ENCODE peak calls at places on chromosomes 5 and 9, in six cellular contexts. One of them, this sample, is unnamed.

GRCh38 chr5:109951758-109952157 is 262.0 kb downstream of the MAN2A1 start:
- DNase-seq in fibroblast of lung: no peak
- DNase-seq in HCT116: no peak
- DNase-seq in kidney: no peak
- DNase-seq in stomach: no peak
- DNase-seq in cardiac muscle cell: no peak
- DNase-seq in this sample: no peak

GRCh38 chr9:27413507-27414214 is 110.4 kb upstream of the IFNK start:
- DNase-seq in stomach: no peak
- DNase-seq in HCT116: no peak
- DNase-seq in fibroblast of lung: peak; percentile 45
- DNase-seq in cardiac muscle cell: peak; percentile 21
- DNase-seq in kidney: no peak
- DNase-seq in this sample: no peak

GRCh38 chr5:173311818-173312585 is 16.2 kb downstream of the STC2 start:
- DNase-seq in HCT116: no peak
- DNase-seq in kidney: no peak
- DNase-seq in cardiac muscle cell: no peak
- DNase-seq in fibroblast of lung: no peak
- DNase-seq in stomach: no peak
- DNase-seq in this sample: peak; percentile 29

GRCh38 chr9:131018621-131019020 is 9.6 kb downstream of the LAMC3 start:
- DNase-seq in stomach: no peak
- DNase-seq in HCT116: no peak
- DNase-seq in fibroblast of lung: no peak
- DNase-seq in cardiac muscle cell: no peak
- DNase-seq in kidney: no peak
- DNase-seq in this sample: no peak

GRCh38 chr5:174182111-174182510 is 136.6 kb downstream of the NSG2 start:
- DNase-seq in kidney: no peak
- DNase-seq in fibroblast of lung: no peak
- DNase-seq in stomach: no peak
- DNase-seq in cardiac muscle cell: no peak
- DNase-seq in HCT116: no peak
- DNase-seq in this sample: no peak

GRCh38 chr5:56561-57290 is 35.2 kb upstream of the PLEKHG4B start:
- DNase-seq in fibroblast of lung: peak; percentile 47
- DNase-seq in stomach: no peak
- DNase-seq in HCT116: no peak
- DNase-seq in cardiac muscle cell: peak; percentile 49
- DNase-seq in kidney: no peak
- DNase-seq in this sample: no peak

GRCh38 chr9:125513634-125514413 is 193.2 kb downstream of the MAPKAP1 start:
- DNase-seq in fibroblast of lung: peak; percentile 74
- DNase-seq in cardiac muscle cell: peak; percentile 68
- DNase-seq in HCT116: no peak
- DNase-seq in kidney: peak; percentile 73
- DNase-seq in stomach: peak; percentile 68
- DNase-seq in this sample: no peak

GRCh38 chr9:88418715-88419540 is 30.7 kb downstream of the SPIN1 start:
- DNase-seq in kidney: no peak
- DNase-seq in fibroblast of lung: no peak
- DNase-seq in HCT116: no peak
- DNase-seq in cardiac muscle cell: no peak
- DNase-seq in stomach: no peak
- DNase-seq in this sample: no peak

GRCh38 chr5:163005949-163006348 is 431.4 kb upstream of the CCNG1 start:
- DNase-seq in fibroblast of lung: no peak
- DNase-seq in kidney: no peak
- DNase-seq in cardiac muscle cell: no peak
- DNase-seq in stomach: no peak
- DNase-seq in HCT116: no peak
- DNase-seq in this sample: no peak

GRCh38 chr5:132447196-132447595 is 43.4 kb downstream of the IRF1 start:
- DNase-seq in fibroblast of lung: no peak
- DNase-seq in HCT116: no peak
- DNase-seq in cardiac muscle cell: no peak
- DNase-seq in kidney: no peak
- DNase-seq in stomach: no peak
- DNase-seq in this sample: no peak

GRCh38 chr9:78543353-78543752 is 246.4 kb downstream of the PSAT1 start:
- DNase-seq in HCT116: no peak
- DNase-seq in fibroblast of lung: no peak
- DNase-seq in cardiac muscle cell: no peak
- DNase-seq in stomach: no peak
- DNase-seq in kidney: no peak
- DNase-seq in this sample: no peak

GRCh38 chr9:76445976-76446375 is 13.0 kb upstream of the GCNT1 start:
- DNase-seq in kidney: no peak
- DNase-seq in HCT116: no peak
- DNase-seq in fibroblast of lung: no peak
- DNase-seq in stomach: no peak
- DNase-seq in cardiac muscle cell: peak; percentile 17
- DNase-seq in this sample: no peak

GRCh38 chr9:93303258-93303771 is 119.4 kb downstream of the WNK2 start:
- DNase-seq in kidney: peak; percentile 56
- DNase-seq in fibroblast of lung: no peak
- DNase-seq in cardiac muscle cell: no peak
- DNase-seq in HCT116: no peak
- DNase-seq in stomach: no peak
- DNase-seq in this sample: peak; percentile 57

GRCh38 chr9:614421-614820 is 227.1 kb upstream of the DMRT1 start:
- DNase-seq in stomach: no peak
- DNase-seq in HCT116: no peak
- DNase-seq in kidney: no peak
- DNase-seq in fibroblast of lung: no peak
- DNase-seq in cardiac muscle cell: no peak
- DNase-seq in this sample: no peak

GRCh38 chr5:125595095-125595494 is 828.1 kb upstream of the GRAMD2B start:
- DNase-seq in HCT116: no peak
- DNase-seq in stomach: peak; percentile 33
- DNase-seq in kidney: peak; percentile 87
- DNase-seq in cardiac muscle cell: peak; percentile 82
- DNase-seq in fibroblast of lung: peak; percentile 92
- DNase-seq in this sample: no peak

GRCh38 chr5:104650313-104650712 is 1087.7 kb upstream of the NUDT12 start:
- DNase-seq in fibroblast of lung: no peak
- DNase-seq in kidney: no peak
- DNase-seq in cardiac muscle cell: no peak
- DNase-seq in HCT116: no peak
- DNase-seq in stomach: no peak
- DNase-seq in this sample: no peak

GRCh38 chr9:14942037-14942436 is 31.8 kb upstream of the FREM1 start:
- DNase-seq in cardiac muscle cell: peak; percentile 52
- DNase-seq in HCT116: no peak
- DNase-seq in fibroblast of lung: no peak
- DNase-seq in stomach: no peak
- DNase-seq in kidney: no peak
- DNase-seq in this sample: no peak

GRCh38 chr5:40033411-40033810 is 608.6 kb upstream of the DAB2 start:
- DNase-seq in fibroblast of lung: no peak
- DNase-seq in cardiac muscle cell: no peak
- DNase-seq in stomach: no peak
- DNase-seq in HCT116: no peak
- DNase-seq in kidney: no peak
- DNase-seq in this sample: peak; percentile 76

GRCh38 chr9:98931543-98931942 is 12.2 kb upstream of the COL15A1 start:
- DNase-seq in HCT116: no peak
- DNase-seq in cardiac muscle cell: no peak
- DNase-seq in stomach: no peak
- DNase-seq in fibroblast of lung: no peak
- DNase-seq in kidney: no peak
- DNase-seq in this sample: no peak

GRCh38 chr9:97487107-97487506 is 14.4 kb upstream of the TMOD1 start:
- DNase-seq in fibroblast of lung: no peak
- DNase-seq in HCT116: no peak
- DNase-seq in cardiac muscle cell: no peak
- DNase-seq in kidney: no peak
- DNase-seq in stomach: no peak
- DNase-seq in this sample: no peak

GRCh38 chr5:68653471-68653870 is 437.9 kb downstream of the PIK3R1 start:
- DNase-seq in HCT116: no peak
- DNase-seq in cardiac muscle cell: no peak
- DNase-seq in fibroblast of lung: no peak
- DNase-seq in kidney: no peak
- DNase-seq in stomach: no peak
- DNase-seq in this sample: no peak

GRCh38 chr5:177508837-177509236 is 789 bp downstream of the DOK3 start:
- DNase-seq in kidney: peak; percentile 65
- DNase-seq in HCT116: no peak
- DNase-seq in stomach: no peak
- DNase-seq in cardiac muscle cell: no peak
- DNase-seq in fibroblast of lung: no peak
- DNase-seq in this sample: peak; percentile 87

GRCh38 chr9:92657296-92658094 is 12.4 kb downstream of the IPPK start:
- DNase-seq in cardiac muscle cell: no peak
- DNase-seq in stomach: no peak
- DNase-seq in HCT116: no peak
- DNase-seq in fibroblast of lung: no peak
- DNase-seq in kidney: no peak
- DNase-seq in this sample: peak; percentile 79

GRCh38 chr9:116541402-116541801 is 145.7 kb upstream of the TRIM32 start:
- DNase-seq in kidney: no peak
- DNase-seq in stomach: no peak
- DNase-seq in HCT116: no peak
- DNase-seq in fibroblast of lung: no peak
- DNase-seq in cardiac muscle cell: no peak
- DNase-seq in this sample: no peak

GRCh38 chr9:133883356-133883755 is 108.8 kb downstream of the VAV2 start:
- DNase-seq in fibroblast of lung: no peak
- DNase-seq in kidney: no peak
- DNase-seq in cardiac muscle cell: no peak
- DNase-seq in stomach: no peak
- DNase-seq in HCT116: no peak
- DNase-seq in this sample: no peak

GRCh38 chr5:74044936-74045335 is 418.9 kb downstream of the ARHGEF28 start:
- DNase-seq in cardiac muscle cell: no peak
- DNase-seq in stomach: no peak
- DNase-seq in HCT116: no peak
- DNase-seq in fibroblast of lung: no peak
- DNase-seq in kidney: no peak
- DNase-seq in this sample: no peak

GRCh38 chr9:74610523-74611061 is 113.5 kb downstream of the RORB start:
- DNase-seq in fibroblast of lung: no peak
- DNase-seq in HCT116: no peak
- DNase-seq in stomach: no peak
- DNase-seq in kidney: no peak
- DNase-seq in cardiac muscle cell: no peak
- DNase-seq in this sample: no peak

GRCh38 chr5:111699976-111700375 is 57.0 kb downstream of the NREP start:
- DNase-seq in cardiac muscle cell: no peak
- DNase-seq in stomach: peak; percentile 56
- DNase-seq in kidney: no peak
- DNase-seq in HCT116: no peak
- DNase-seq in fibroblast of lung: no peak
- DNase-seq in this sample: no peak

GRCh38 chr5:111694183-111694582 is 62.8 kb downstream of the NREP start:
- DNase-seq in stomach: no peak
- DNase-seq in HCT116: no peak
- DNase-seq in cardiac muscle cell: peak; percentile 74
- DNase-seq in kidney: no peak
- DNase-seq in fibroblast of lung: peak; percentile 93
- DNase-seq in this sample: no peak

GRCh38 chr5:111697215-111697614 is 59.8 kb downstream of the NREP start:
- DNase-seq in kidney: no peak
- DNase-seq in fibroblast of lung: peak; percentile 53
- DNase-seq in stomach: no peak
- DNase-seq in cardiac muscle cell: peak; percentile 57
- DNase-seq in HCT116: no peak
- DNase-seq in this sample: no peak

GRCh38 chr5:111699324-111699723 is 57.7 kb downstream of the NREP start:
- DNase-seq in HCT116: no peak
- DNase-seq in cardiac muscle cell: peak; percentile 38
- DNase-seq in stomach: no peak
- DNase-seq in kidney: no peak
- DNase-seq in fibroblast of lung: no peak
- DNase-seq in this sample: no peak

GRCh38 chr5:111697881-111698757 is 58.9 kb downstream of the NREP start:
- DNase-seq in cardiac muscle cell: peak; percentile 50
- DNase-seq in fibroblast of lung: peak; percentile 75
- DNase-seq in stomach: no peak
- DNase-seq in HCT116: no peak
- DNase-seq in kidney: no peak
- DNase-seq in this sample: no peak
- TF ChIP-seq CTCF in cardiac muscle cell: peak; percentile 25
- TF ChIP-seq CTCF in fibroblast of lung: peak; percentile 32
- TF ChIP-seq CTCF in stomach: no peak
- TF ChIP-seq CTCF in HCT116: peak; percentile 32
- TF ChIP-seq CTCF in kidney: no peak
- TF ChIP-seq CTCF in this sample: no peak

DNA sequence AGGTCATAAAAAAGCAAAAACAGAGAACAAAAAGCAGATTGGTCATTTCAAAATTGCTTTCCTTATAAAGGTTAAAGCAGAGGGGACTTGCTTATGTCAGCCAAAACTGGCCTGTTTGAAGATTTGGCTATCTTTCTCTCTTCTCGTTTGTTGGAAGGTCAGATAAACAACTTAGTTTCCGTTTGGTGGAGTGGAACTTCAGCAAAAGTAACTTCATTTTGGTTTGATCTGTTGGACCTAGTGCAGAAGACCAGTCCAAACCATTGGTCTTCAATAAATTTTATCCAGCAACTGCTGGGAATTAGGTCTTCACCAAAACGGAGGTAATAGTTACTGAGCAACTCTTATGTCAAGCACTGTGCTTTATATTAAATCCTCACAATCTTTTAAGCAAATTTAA is 45.1 kb upstream of the HMGCS1 start:
- DNase-seq in kidney: no peak
- DNase-seq in fibroblast of lung: no peak
- DNase-seq in HCT116: no peak
- DNase-seq in stomach: no peak
- DNase-seq in cardiac muscle cell: no peak
- DNase-seq in this sample: no peak
- H3K9me3 ChIP-seq in kidney: no peaks in the 10 kb centered on the region
- H3K9me3 ChIP-seq in fibroblast of lung: no peaks in the 10 kb centered on the region
- H3K9me3 ChIP-seq in HCT116: peaks cover 11% of the 10 kb centered on the region
- H3K9me3 ChIP-seq in stomach: peaks cover 5% of the 10 kb centered on the region
- H3K9me3 ChIP-seq in cardiac muscle cell: no peaks in the 10 kb centered on the region
- H3K9me3 ChIP-seq in this sample: peaks cover 26% of the 10 kb centered on the region

GRCh38 chr9:132082188-132082587 is 2.5 kb upstream of the MED27 start:
- DNase-seq in HCT116: no peak
- DNase-seq in stomach: no peak
- DNase-seq in fibroblast of lung: no peak
- DNase-seq in kidney: no peak
- DNase-seq in cardiac muscle cell: no peak
- DNase-seq in this sample: no peak
- H3K4me3 ChIP-seq in HCT116: no peak overlapping the region
- H3K4me3 ChIP-seq in stomach: no peak overlapping the region
- H3K4me3 ChIP-seq in fibroblast of lung: no peak overlapping the region
- H3K4me3 ChIP-seq in kidney: no peak overlapping the region
- H3K4me3 ChIP-seq in cardiac muscle cell: no peak overlapping the region
- H3K4me3 ChIP-seq in this sample: no peak overlapping the region

DNA sequence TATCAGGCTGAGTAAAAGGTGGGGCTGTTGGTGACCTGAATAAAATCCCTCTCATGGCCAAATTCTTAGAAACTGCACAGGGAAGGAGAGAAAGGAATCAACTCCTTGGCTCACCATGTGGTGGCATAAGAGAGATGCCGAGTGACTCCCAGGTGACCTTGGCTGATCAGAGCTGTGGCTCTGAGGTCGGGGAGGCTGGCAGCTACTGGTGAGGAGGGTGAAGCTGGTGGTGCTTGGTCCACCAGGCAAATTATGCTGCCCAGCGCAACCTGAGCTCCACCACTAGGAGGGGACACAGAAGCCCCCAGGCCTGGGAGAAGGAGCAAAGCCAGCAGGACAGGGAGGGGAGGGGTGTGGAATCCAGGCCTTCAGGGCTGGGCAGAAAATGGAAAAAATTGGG is 111.2 kb upstream of the IL12B start:
- DNase-seq in fibroblast of lung: no peak
- DNase-seq in HCT116: peak; percentile 15
- DNase-seq in stomach: no peak
- DNase-seq in cardiac muscle cell: no peak
- DNase-seq in kidney: peak; percentile 63
- DNase-seq in this sample: no peak
- TF ChIP-seq CTCF in fibroblast of lung: peak; percentile 18
- TF ChIP-seq CTCF in HCT116: peak; percentile 46
- TF ChIP-seq CTCF in stomach: no peak
- TF ChIP-seq CTCF in cardiac muscle cell: peak; percentile 2
- TF ChIP-seq CTCF in kidney: no peak
- TF ChIP-seq CTCF in this sample: no peak